ENCODE peak calls at places on chromosomes 4 and X, in five cellular contexts. One of them, this sample, is unnamed.

GRCh38 chr4:15031993-15032660 is 29.8 kb downstream of the CPEB2 start:
- DNase-seq in cardiac muscle cell: no peak
- DNase-seq in fibroblast of lung: peak
- DNase-seq in astrocyte of the cerebellum: no peak
- DNase-seq in lung: no peak
- DNase-seq in this sample: no peak

GRCh38 chr4:180947421-180947820 is 1295.8 kb upstream of the TENM3 start:
- DNase-seq in fibroblast of lung: peak
- DNase-seq in cardiac muscle cell: peak
- DNase-seq in astrocyte of the cerebellum: no peak
- DNase-seq in lung: no peak
- DNase-seq in this sample: no peak

GRCh38 chrX:33840176-33840575 is 291.9 kb downstream of the FAM47A start:
- DNase-seq in astrocyte of the cerebellum: no peak
- DNase-seq in fibroblast of lung: no peak
- DNase-seq in cardiac muscle cell: no peak
- DNase-seq in lung: no peak
- DNase-seq in this sample: no peak

GRCh38 chr4:141346144-141346543 is 125.4 kb downstream of the ZNF330 start:
- DNase-seq in cardiac muscle cell: peak
- DNase-seq in lung: no peak
- DNase-seq in astrocyte of the cerebellum: peak
- DNase-seq in fibroblast of lung: peak
- DNase-seq in this sample: peak

GRCh38 chr4:56505269-56506109 is at the start of gene ARL9:
- DNase-seq in cardiac muscle cell: peak
- DNase-seq in lung: peak
- DNase-seq in astrocyte of the cerebellum: peak
- DNase-seq in fibroblast of lung: peak
- DNase-seq in this sample: peak

GRCh38 chrX:40853816-40854123 is 118.4 kb upstream of the MED14 start:
- DNase-seq in astrocyte of the cerebellum: no peak
- DNase-seq in fibroblast of lung: no peak
- DNase-seq in lung: no peak
- DNase-seq in cardiac muscle cell: no peak
- DNase-seq in this sample: no peak

GRCh38 chr4:53522334-53522733 is 69.0 kb downstream of the LNX1 start:
- DNase-seq in fibroblast of lung: no peak
- DNase-seq in lung: no peak
- DNase-seq in astrocyte of the cerebellum: no peak
- DNase-seq in cardiac muscle cell: no peak
- DNase-seq in this sample: no peak

GRCh38 chr4:113476800-113477199 is 284.7 kb downstream of the CAMK2D start:
- DNase-seq in cardiac muscle cell: no peak
- DNase-seq in lung: no peak
- DNase-seq in astrocyte of the cerebellum: no peak
- DNase-seq in fibroblast of lung: peak
- DNase-seq in this sample: no peak

GRCh38 chrX:110399497-110399896 is 40.8 kb downstream of the RTL9 start:
- DNase-seq in lung: no peak
- DNase-seq in cardiac muscle cell: no peak
- DNase-seq in astrocyte of the cerebellum: no peak
- DNase-seq in fibroblast of lung: no peak
- DNase-seq in this sample: no peak

GRCh38 chrX:3743821-3744439 is 30.5 kb upstream of the PRKX start:
- DNase-seq in lung: no peak
- DNase-seq in astrocyte of the cerebellum: no peak
- DNase-seq in cardiac muscle cell: no peak
- DNase-seq in fibroblast of lung: no peak
- DNase-seq in this sample: no peak

GRCh38 chr4:77432702-77433101 is 172.9 kb upstream of the CXCL13 start:
- DNase-seq in lung: no peak
- DNase-seq in fibroblast of lung: no peak
- DNase-seq in astrocyte of the cerebellum: no peak
- DNase-seq in cardiac muscle cell: no peak
- DNase-seq in this sample: no peak

GRCh38 chrX:153517421-153517820 is at the start of gene ATP2B3:
- DNase-seq in astrocyte of the cerebellum: no peak
- DNase-seq in lung: no peak
- DNase-seq in cardiac muscle cell: no peak
- DNase-seq in fibroblast of lung: no peak
- DNase-seq in this sample: no peak

DNA sequence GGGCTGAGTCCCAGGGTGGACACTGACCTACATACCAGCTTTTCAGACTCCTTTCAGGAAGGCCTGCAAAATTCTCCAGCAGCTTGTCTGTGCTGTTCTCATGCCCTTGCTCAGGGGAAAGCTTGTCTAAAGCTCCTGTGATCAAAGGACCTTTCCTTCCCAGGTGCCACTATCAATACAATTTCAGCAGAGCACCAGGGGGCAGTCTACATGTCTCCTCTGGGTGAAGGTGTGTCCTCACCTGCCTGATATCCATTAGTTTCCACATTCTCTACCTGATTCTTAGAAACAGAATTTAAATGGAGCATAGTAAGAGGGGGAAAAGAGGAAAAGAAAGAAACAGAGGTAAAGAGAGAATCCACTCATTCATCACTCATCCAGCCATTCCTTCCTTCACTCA is 114.2 kb downstream of the PPARGC1A start:
- DNase-seq in lung: no peak
- DNase-seq in fibroblast of lung: no peak
- DNase-seq in cardiac muscle cell: no peak
- DNase-seq in astrocyte of the cerebellum: no peak
- DNase-seq in this sample: no peak
- TF ChIP-seq CTCF in lung: no peak
- TF ChIP-seq CTCF in fibroblast of lung: no peak
- TF ChIP-seq CTCF in cardiac muscle cell: no peak
- TF ChIP-seq CTCF in astrocyte of the cerebellum: no peak
- TF ChIP-seq CTCF in this sample: no peak

DNA sequence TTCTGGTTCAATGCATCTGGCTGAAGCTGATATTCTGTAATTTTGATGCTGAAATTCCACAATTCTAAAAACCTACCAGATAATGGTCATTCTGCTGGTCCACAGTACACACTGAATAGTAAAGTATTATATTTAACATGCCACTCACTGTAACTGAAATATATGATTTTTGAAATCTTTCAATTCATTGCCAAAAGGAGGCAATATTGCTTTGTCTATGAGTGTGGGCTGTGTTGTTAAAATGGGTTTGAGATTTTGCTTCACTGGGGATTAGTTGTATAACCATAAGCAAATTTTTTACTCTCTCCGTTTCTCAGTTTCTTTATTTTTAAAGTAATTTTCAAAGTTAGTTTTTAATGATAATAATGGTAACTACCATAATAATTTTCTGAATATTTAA is 1404.1 kb upstream of the IGFBP7 start:
- DNase-seq in lung: no peak
- DNase-seq in astrocyte of the cerebellum: no peak
- DNase-seq in cardiac muscle cell: no peak
- DNase-seq in fibroblast of lung: no peak
- DNase-seq in this sample: no peak
- TF ChIP-seq CTCF in lung: no peak
- TF ChIP-seq CTCF in astrocyte of the cerebellum: no peak
- TF ChIP-seq CTCF in cardiac muscle cell: no peak
- TF ChIP-seq CTCF in fibroblast of lung: no peak
- TF ChIP-seq CTCF in this sample: no peak

DNA sequence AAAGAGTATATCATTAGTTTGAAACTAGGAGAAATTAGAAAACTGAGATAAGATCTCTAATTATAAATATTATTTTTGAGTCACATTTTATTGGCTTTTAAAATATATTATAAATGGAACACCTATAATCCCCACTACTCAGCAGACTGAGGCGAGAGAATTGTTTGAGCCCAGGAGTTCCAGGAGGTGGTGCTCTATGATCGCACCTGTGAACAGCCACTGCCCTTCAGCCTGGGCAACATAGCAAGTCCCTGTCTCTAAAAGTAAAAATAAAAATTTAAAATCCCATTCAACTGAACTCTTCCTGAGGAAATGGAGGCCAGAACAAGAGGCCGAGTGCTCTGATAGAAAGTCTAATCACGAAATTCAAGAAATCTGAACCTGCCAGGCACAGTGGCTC is 6.3 kb upstream of the C4orf36 start:
- DNase-seq in lung: no peak
- DNase-seq in astrocyte of the cerebellum: no peak
- DNase-seq in fibroblast of lung: no peak
- DNase-seq in cardiac muscle cell: no peak
- DNase-seq in this sample: no peak
- TF ChIP-seq CTCF in lung: no peak
- TF ChIP-seq CTCF in astrocyte of the cerebellum: peak
- TF ChIP-seq CTCF in fibroblast of lung: no peak
- TF ChIP-seq CTCF in cardiac muscle cell: peak
- TF ChIP-seq CTCF in this sample: peak

GRCh38 chr4:152161676-152162330 is 374.1 kb downstream of the FBXW7 start:
- DNase-seq in fibroblast of lung: peak
- DNase-seq in cardiac muscle cell: no peak
- DNase-seq in lung: no peak
- DNase-seq in astrocyte of the cerebellum: no peak
- DNase-seq in this sample: no peak
- TF ChIP-seq CTCF in fibroblast of lung: no peak
- TF ChIP-seq CTCF in cardiac muscle cell: no peak
- TF ChIP-seq CTCF in lung: no peak
- TF ChIP-seq CTCF in astrocyte of the cerebellum: no peak
- TF ChIP-seq CTCF in this sample: no peak

GRCh38 chrX:106951230-106951629 is 31.0 kb downstream of the CLDN2 start:
- DNase-seq in astrocyte of the cerebellum: no peak
- DNase-seq in lung: no peak
- DNase-seq in cardiac muscle cell: no peak
- DNase-seq in fibroblast of lung: no peak
- DNase-seq in this sample: no peak

GRCh38 chrX:106952089-106952488 is 31.9 kb downstream of the CLDN2 start:
- DNase-seq in fibroblast of lung: no peak
- DNase-seq in astrocyte of the cerebellum: no peak
- DNase-seq in cardiac muscle cell: no peak
- DNase-seq in lung: no peak
- DNase-seq in this sample: no peak

GRCh38 chrX:106955004-106955772 is 35.0 kb downstream of the CLDN2 start:
- DNase-seq in fibroblast of lung: peak
- DNase-seq in cardiac muscle cell: peak
- DNase-seq in astrocyte of the cerebellum: no peak
- DNase-seq in lung: no peak
- DNase-seq in this sample: no peak

GRCh38 chrX:106954041-106954440 is 33.8 kb downstream of the CLDN2 start:
- DNase-seq in lung: no peak
- DNase-seq in astrocyte of the cerebellum: no peak
- DNase-seq in cardiac muscle cell: no peak
- DNase-seq in fibroblast of lung: no peak
- DNase-seq in this sample: no peak

GRCh38 chrX:106952988-106953387 is 32.8 kb downstream of the CLDN2 start:
- DNase-seq in fibroblast of lung: peak
- DNase-seq in astrocyte of the cerebellum: no peak
- DNase-seq in lung: no peak
- DNase-seq in cardiac muscle cell: peak
- DNase-seq in this sample: no peak
- TF ChIP-seq CTCF in fibroblast of lung: peak
- TF ChIP-seq CTCF in astrocyte of the cerebellum: peak
- TF ChIP-seq CTCF in lung: no peak
- TF ChIP-seq CTCF in cardiac muscle cell: peak
- TF ChIP-seq CTCF in this sample: peak

GRCh38 chr4:74536557-74536956 is 91.6 kb downstream of the AREG start:
- DNase-seq in astrocyte of the cerebellum: no peak
- DNase-seq in cardiac muscle cell: peak
- DNase-seq in fibroblast of lung: no peak
- DNase-seq in lung: no peak
- DNase-seq in this sample: no peak
- TF ChIP-seq CTCF in astrocyte of the cerebellum: no peak
- TF ChIP-seq CTCF in cardiac muscle cell: peak
- TF ChIP-seq CTCF in fibroblast of lung: no peak
- TF ChIP-seq CTCF in lung: no peak
- TF ChIP-seq CTCF in this sample: peak

DNA sequence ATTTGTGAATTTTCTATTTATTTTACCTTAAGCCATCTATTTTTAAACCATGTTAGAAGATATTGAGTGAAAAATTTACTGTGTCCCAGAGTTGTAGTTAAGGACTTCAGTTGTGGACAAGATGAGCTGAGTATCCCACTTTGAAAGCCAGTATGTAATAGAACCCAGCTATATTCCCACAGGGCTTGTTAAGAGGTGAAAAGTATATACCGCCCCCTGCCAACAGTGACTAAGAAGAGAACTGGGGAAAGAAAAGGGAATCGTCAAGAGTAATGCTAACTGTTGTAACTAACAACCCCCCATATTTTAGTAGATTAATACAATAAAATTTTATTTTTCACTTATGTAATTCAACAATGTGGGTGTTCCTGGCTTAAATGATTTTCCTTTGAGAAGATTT is 250.3 kb upstream of the GIMD1 start:
- DNase-seq in lung: no peak
- DNase-seq in cardiac muscle cell: no peak
- DNase-seq in astrocyte of the cerebellum: no peak
- DNase-seq in fibroblast of lung: no peak
- DNase-seq in this sample: no peak
- TF ChIP-seq CTCF in lung: no peak
- TF ChIP-seq CTCF in cardiac muscle cell: no peak
- TF ChIP-seq CTCF in astrocyte of the cerebellum: no peak
- TF ChIP-seq CTCF in fibroblast of lung: no peak
- TF ChIP-seq CTCF in this sample: no peak

GRCh38 chr4:73922766-73923630 is 53.8 kb downstream of the CXCL1 start:
- DNase-seq in fibroblast of lung: peak
- DNase-seq in astrocyte of the cerebellum: peak
- DNase-seq in lung: no peak
- DNase-seq in cardiac muscle cell: peak
- DNase-seq in this sample: no peak
- TF ChIP-seq CTCF in fibroblast of lung: peak
- TF ChIP-seq CTCF in astrocyte of the cerebellum: peak
- TF ChIP-seq CTCF in lung: no peak
- TF ChIP-seq CTCF in cardiac muscle cell: peak
- TF ChIP-seq CTCF in this sample: peak

DNA sequence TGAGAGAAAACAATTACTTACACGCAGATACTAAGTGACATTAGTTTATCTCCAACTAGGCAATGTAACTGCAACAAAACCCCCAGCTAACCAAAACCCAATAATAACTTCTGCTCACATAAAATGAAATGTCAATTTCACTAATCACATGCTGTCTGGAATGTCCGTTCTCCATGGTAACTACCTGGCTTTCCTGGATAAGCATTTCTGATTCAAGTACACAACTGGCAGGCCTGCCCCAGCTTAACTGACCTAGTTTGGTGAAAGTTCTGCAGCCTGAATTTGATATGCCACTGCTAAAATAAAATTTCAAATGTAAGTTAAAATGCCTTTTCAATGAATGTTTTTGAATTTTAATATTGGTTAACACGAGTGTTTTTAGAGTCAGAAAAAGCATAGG is 313.6 kb downstream of the TMA16 start:
- DNase-seq in cardiac muscle cell: no peak
- DNase-seq in lung: no peak
- DNase-seq in fibroblast of lung: no peak
- DNase-seq in astrocyte of the cerebellum: no peak
- DNase-seq in this sample: no peak
- TF ChIP-seq CTCF in cardiac muscle cell: no peak
- TF ChIP-seq CTCF in lung: no peak
- TF ChIP-seq CTCF in fibroblast of lung: no peak
- TF ChIP-seq CTCF in astrocyte of the cerebellum: no peak
- TF ChIP-seq CTCF in this sample: no peak

This sample was measured in right lobe of liver.